ENCODE peak calls at places on chromosomes 4 and X, in five cellular contexts. W is posterior cingulate gyrus, Q is kidney tubule cell, Y is globus pallidus, N is A172. S is an unnamed sample.

GRCh38 chrX:148771440-148771839 is 271.0 kb downstream of the AFF2 start:
- DNase-seq in Y (no peak), W (no peak), N (peak; percentile 19), Q (no peak), S (no peak)

GRCh38 chr4:13917010-13917409 is 289.5 kb upstream of the BOD1L1 start:
- DNase-seq in Q (peak; percentile 96), W (no peak), N (no peak), Y (no peak), S (no peak)

GRCh38 chrX:13901354-13901753 is 84.5 kb upstream of the GPM6B start:
- DNase-seq in N (no peak), Q (no peak), Y (no peak), W (no peak), S (no peak)

GRCh38 chr4:163484906-163485305 is 9.6 kb upstream of the TMA16 start:
- DNase-seq in Q (peak; percentile 47), N (peak; percentile 27), W (no peak), Y (peak; percentile 42), S (peak; percentile 66)

GRCh38 chrX:41412261-41413167 is 34.6 kb upstream of the NYX start:
- DNase-seq in N (no peak), Q (no peak), Y (no peak), W (peak; percentile 14), S (no peak)

GRCh38 chrX:27842867-27843266 is 35.1 kb downstream of the MAGEB10 start:
- DNase-seq in W (no peak), N (no peak), Y (no peak), Q (no peak), S (no peak)

GRCh38 chrX:119495734-119496520 is 27.7 kb downstream of the SLC25A5 start:
- DNase-seq in N (no peak), W (no peak), Q (no peak), Y (no peak), S (no peak)

GRCh38 chr4:52051615-52052474 is 741 bp downstream of the SPATA18 start:
- DNase-seq in Y (peak; percentile 24), W (peak; percentile 89), Q (peak; percentile 86), N (no peak), S (peak; percentile 94)

GRCh38 chrX:140318306-140318705 is 186.6 kb downstream of the SOX3 start:
- DNase-seq in Q (peak; percentile 3), W (no peak), N (no peak), Y (peak; percentile 1), S (no peak)

GRCh38 chr4:48467891-48468290 is 15.3 kb upstream of the SLC10A4 start:
- DNase-seq in Y (no peak), N (peak; percentile 8), Q (no peak), W (no peak), S (no peak)

GRCh38 chrX:42290608-42291007 is 367.3 kb upstream of the CASK start:
- DNase-seq in N (no peak), Y (no peak), W (no peak), Q (peak; percentile 24), S (no peak)

GRCh38 chr4:76993787-76994641 is 44.5 kb downstream of the SEPTIN11 start:
- DNase-seq in N (no peak), W (no peak), Q (no peak), Y (no peak), S (no peak)

GRCh38 chr4:44704673-44705072 is 21.7 kb downstream of the GNPDA2 start:
- DNase-seq in Q (no peak), N (no peak), Y (no peak), W (no peak), S (no peak)